ENCODE peak calls at places on chromosomes 6 and 20, in four cellular contexts. B is IMR-90, K is nephron progenitor cell, D is RWPE1. O is an unnamed sample.

GRCh38 chr6:115271001-115271400 is 789.7 kb downstream of the FRK start:
- DNase-seq in B (no peak), D (no peak), K (no peak), O (no peak)

GRCh38 chr6:139748353-139749146 is 374.1 kb upstream of the CITED2 start:
- DNase-seq in K (no peak), B (peak; percentile 79), D (no peak), O (no peak)

GRCh38 chr6:20110478-20110877 is 101.8 kb downstream of the MBOAT1 start:
- DNase-seq in B (no peak), K (no peak), D (no peak), O (no peak)

GRCh38 chr6:106448000-106448426 is 87.5 kb downstream of the CRYBG1 start:
- DNase-seq in K (no peak), B (no peak), D (no peak), O (no peak)

GRCh38 chr6:140590641-140591040 is 1216.2 kb upstream of the CITED2 start:
- DNase-seq in D (peak; percentile 1), B (peak; percentile 54), K (no peak), O (no peak)

GRCh38 chr20:24694727-24695528 is 225.5 kb downstream of the SYNDIG1 start:
- DNase-seq in K (no peak), D (no peak), B (no peak), O (no peak)

GRCh38 chr6:8182857-8183256 is 80.5 kb upstream of the EEF1E1 start:
- DNase-seq in D (no peak), B (no peak), K (no peak), O (no peak)

GRCh38 chr6:119077643-119078448 is 618 bp downstream of the FAM184A start:
- DNase-seq in K (peak; percentile 40), D (peak; percentile 36), B (no peak), O (peak; percentile 70)

GRCh38 chr6:43827898-43828297 is 57.9 kb downstream of the VEGFA start:
- DNase-seq in D (no peak), B (no peak), K (no peak), O (no peak)

GRCh38 chr20:31859998-31860380 is 10.3 kb downstream of the DUSP15 start:
- DNase-seq in B (no peak), D (no peak), K (no peak), O (no peak)

GRCh38 chr6:93136111-93136510 is 283.2 kb downstream of the EPHA7 start:
- DNase-seq in K (no peak), B (no peak), D (no peak), O (no peak)

GRCh38 chr6:2505624-2506023 is 245.1 kb downstream of the MYLK4 start:
- DNase-seq in B (no peak), K (peak; percentile 46), D (no peak), O (peak; percentile 69)

GRCh38 chr6:57180596-57180995 is 8.5 kb downstream of the BAG2 start:
- DNase-seq in B (no peak), D (no peak), K (no peak), O (no peak)

GRCh38 chr6:155372256-155372655 is 58.0 kb upstream of the TFB1M start:
- DNase-seq in D (no peak), B (no peak), K (no peak), O (no peak)

GRCh38 chr6:106894978-106895702 is 79.4 kb downstream of the CD24 start:
- DNase-seq in B (peak; percentile 11), K (no peak), D (no peak), O (no peak)

GRCh38 chr20:64212750-64213149 is 42.8 kb upstream of the PCMTD2 start:
- DNase-seq in K (no peak), B (peak; percentile 63), D (no peak), O (no peak)

GRCh38 chr6:109441069-109441816 is 719 bp downstream of the SMPD2 start:
- DNase-seq in D (peak; percentile 28), K (peak; percentile 56), B (peak; percentile 47), O (no peak)

GRCh38 chr6:134787261-134787871 is 162.5 kb downstream of the ALDH8A1 start:
- DNase-seq in B (peak; percentile 74), D (peak; percentile 85), K (no peak), O (no peak)

GRCh38 chr6:157226761-157227160 is 96.6 kb downstream of the TMEM242 start:
- DNase-seq in B (no peak), K (no peak), D (no peak), O (peak; percentile 51)

GRCh38 chr6:13664703-13665352 is 46.8 kb downstream of the RANBP9 start:
- DNase-seq in D (no peak), K (no peak), B (peak; percentile 70), O (no peak)

GRCh38 chr6:166707045-166707444 is 80.0 kb upstream of the RPS6KA2 start:
- DNase-seq in K (peak; percentile 64), D (no peak), B (peak; percentile 8), O (no peak)

GRCh38 chr20:33697129-33697528 is 10.9 kb upstream of the E2F1 start:
- DNase-seq in B (peak; percentile 44), K (no peak), D (no peak), O (no peak)

GRCh38 chr6:43217351-43217750 is 11.9 kb downstream of the DNPH1 start:
- DNase-seq in D (no peak), B (no peak), K (no peak), O (no peak)

GRCh38 chr6:11241793-11242201 is 9.3 kb upstream of the NEDD9 start:
- DNase-seq in B (no peak), K (peak; percentile 67), D (no peak), O (no peak)

GRCh38 chr6:74253261-74253660 is 557.3 kb downstream of the CD109 start:
- DNase-seq in D (no peak), K (no peak), B (no peak), O (no peak)

GRCh38 chr6:85556992-85557668 is 36.5 kb downstream of the SNX14 start:
- DNase-seq in K (no peak), D (no peak), B (no peak), O (no peak)

GRCh38 chr6:140321891-140322290 is 947.4 kb upstream of the CITED2 start:
- DNase-seq in K (no peak), D (no peak), B (no peak), O (no peak)

GRCh38 chr20:49560186-49560585 is 7.8 kb downstream of the PTGIS start:
- DNase-seq in B (no peak), K (no peak), D (no peak), O (no peak)

GRCh38 chr20:32327087-32327681 is 30.9 kb upstream of the ASXL1 start:
- DNase-seq in K (no peak), D (no peak), B (peak; percentile 93), O (no peak)

GRCh38 chr6:41373919-41374617 is 38.7 kb downstream of the NCR2 start:
- DNase-seq in B (no peak), D (no peak), K (peak; percentile 53), O (no peak)

GRCh38 chr6:161168281-161168891 is 105.5 kb downstream of the AGPAT4 start:
- DNase-seq in B (peak; percentile 99), D (peak; percentile 86), K (no peak), O (no peak)

GRCh38 chr6:107667790-107668189 is 156.3 kb downstream of the SCML4 start:
- DNase-seq in K (no peak), D (no peak), B (no peak), O (no peak)

GRCh38 chr20:61743606-61744005 is 322.1 kb downstream of the TAF4 start:
- DNase-seq in D (no peak), K (no peak), B (no peak), O (no peak)

GRCh38 chr6:49526598-49526997 is 23.9 kb upstream of the C6orf141 start:
- DNase-seq in B (no peak), D (no peak), K (no peak), O (no peak)
- TF ChIP-seq CTCF in B (no peak), D (no peak), K (no peak), O (no peak)

GRCh38 chr6:95648636-95649035 is 71.3 kb downstream of the MANEA start:
- DNase-seq in K (no peak), D (no peak), B (no peak), O (no peak)
- TF ChIP-seq CTCF in K (no peak), D (no peak), B (no peak), O (no peak)

GRCh38 chr6:117265425-117266266 is at the start of gene VGLL2:
- DNase-seq in D (no peak), K (peak; percentile 78), B (peak; percentile 18), O (peak; percentile 79)
- TF ChIP-seq CTCF in D (no peak), K (no peak), B (no peak), O (peak; percentile 34)

GRCh38 chr20:20014659-20015058 is 2.5 kb upstream of the NAA20 start:
- DNase-seq in B (no peak), D (no peak), K (no peak), O (no peak)

GRCh38 chr20:20017852-20018245 is 687 bp downstream of the NAA20 start:
- DNase-seq in K (no peak), B (no peak), D (peak; percentile 30), O (no peak)

GRCh38 chr20:20018366-20018765 is 1.2 kb downstream of the NAA20 start:
- DNase-seq in D (no peak), K (no peak), B (no peak), O (no peak)

GRCh38 chr20:20019123-20019522 is 2.0 kb downstream of the NAA20 start:
- DNase-seq in B (no peak), D (peak; percentile 51), K (no peak), O (no peak)

GRCh38 chr20:20017001-20017851 is at the start of gene NAA20:
- DNase-seq in K (peak; percentile 94), D (peak; percentile 92), B (peak; percentile 90), O (peak; percentile 94)
- TF ChIP-seq CTCF in K (peak; percentile 63), D (peak; percentile 87), B (peak; percentile 76), O (peak; percentile 80)

DNA sequence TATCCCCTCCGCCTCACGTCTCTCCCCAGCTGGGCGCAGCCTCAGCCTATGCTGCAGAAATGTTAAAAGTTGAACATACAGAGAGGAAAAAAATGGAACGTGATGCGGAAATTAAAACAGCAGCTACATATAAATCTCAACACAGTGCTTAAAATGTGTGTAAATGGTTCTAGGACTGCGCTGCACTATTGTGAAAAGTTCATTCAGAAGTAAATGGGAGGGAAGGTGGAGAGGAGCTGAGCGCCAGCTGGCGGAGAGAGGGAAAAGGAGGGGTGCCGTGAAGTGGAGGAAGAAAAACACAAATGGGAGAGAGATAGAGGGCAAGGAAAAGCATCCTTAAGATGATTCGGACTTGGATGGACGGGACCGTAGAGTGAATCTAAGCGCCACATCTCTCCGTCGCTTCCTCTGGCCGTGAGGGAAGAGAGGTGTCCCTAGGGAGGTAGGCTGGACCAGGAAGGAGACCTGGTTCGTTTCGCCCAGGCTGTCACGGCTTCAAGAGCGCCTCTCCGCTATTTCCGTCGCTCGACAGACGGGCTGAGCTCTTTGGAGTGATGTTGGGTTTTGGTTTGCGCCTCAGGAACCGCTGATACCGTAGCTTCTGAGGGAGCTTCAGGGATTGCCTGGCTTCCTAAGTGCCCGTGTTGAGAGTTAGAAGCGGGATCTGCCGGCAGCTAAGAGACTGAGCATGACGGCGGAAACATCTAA is 113.7 kb downstream of the TRIM27 start:
- DNase-seq in B (no peak), K (peak; percentile 38), D (no peak), O (no peak)
- TF ChIP-seq CTCF in B (no peak), K (no peak), D (no peak), O (no peak)

GRCh38 chr20:18156045-18156444 is 18.4 kb downstream of the KAT14 start:
- DNase-seq in D (no peak), B (no peak), K (no peak), O (no peak)
- TF ChIP-seq CTCF in D (no peak), B (no peak), K (no peak), O (no peak)